ENCODE peak calls at places on chromosomes 12 and 14, in eight cellular contexts. One of them, this sample, is unnamed.
A peak's percentile ranks its signal among the peaks of the same experiment; 100 is the strongest.

GRCh38 chr14:65949711-65950516 is 536.3 kb upstream of the CCDC196 start:
- DNase-seq in adrenal gland: peak; percentile 67
- DNase-seq in tibial nerve: no peak
- DNase-seq in Caco-2: no peak
- DNase-seq in HCT116: peak; percentile 4
- DNase-seq in suprapubic skin: no peak
- DNase-seq in esophagus squamous epithelium: no peak
- DNase-seq in tibial artery: no peak
- DNase-seq in this sample: peak; percentile 64

GRCh38 chr14:100584056-100585031 is 2.9 kb downstream of the BEGAIN start:
- DNase-seq in suprapubic skin: peak; percentile 55
- DNase-seq in esophagus squamous epithelium: no peak
- DNase-seq in HCT116: no peak
- DNase-seq in adrenal gland: no peak
- DNase-seq in tibial nerve: no peak
- DNase-seq in Caco-2: no peak
- DNase-seq in tibial artery: no peak
- DNase-seq in this sample: peak; percentile 32

GRCh38 chr12:99704036-99704435 is 56.5 kb downstream of the GARIN6 start:
- DNase-seq in HCT116: no peak
- DNase-seq in Caco-2: no peak
- DNase-seq in esophagus squamous epithelium: no peak
- DNase-seq in suprapubic skin: no peak
- DNase-seq in tibial artery: no peak
- DNase-seq in adrenal gland: no peak
- DNase-seq in tibial nerve: no peak
- DNase-seq in this sample: no peak

GRCh38 chr14:91279354-91279753 is 34.9 kb upstream of the GPR68 start:
- DNase-seq in HCT116: no peak
- DNase-seq in Caco-2: no peak
- DNase-seq in adrenal gland: no peak
- DNase-seq in tibial nerve: no peak
- DNase-seq in suprapubic skin: no peak
- DNase-seq in esophagus squamous epithelium: no peak
- DNase-seq in tibial artery: no peak
- DNase-seq in this sample: peak; percentile 18

GRCh38 chr12:51951843-51952722 is 584 bp downstream of the ACVR1B start:
- DNase-seq in suprapubic skin: peak; percentile 82
- DNase-seq in esophagus squamous epithelium: no peak
- DNase-seq in Caco-2: peak; percentile 36
- DNase-seq in tibial nerve: peak; percentile 23
- DNase-seq in tibial artery: peak; percentile 60
- DNase-seq in HCT116: no peak
- DNase-seq in adrenal gland: no peak
- DNase-seq in this sample: peak; percentile 66

GRCh38 chr14:76352639-76353281 is 23.2 kb upstream of the ESRRB start:
- DNase-seq in tibial artery: no peak
- DNase-seq in HCT116: no peak
- DNase-seq in suprapubic skin: no peak
- DNase-seq in esophagus squamous epithelium: no peak
- DNase-seq in tibial nerve: peak; percentile 24
- DNase-seq in Caco-2: peak; percentile 82
- DNase-seq in adrenal gland: peak; percentile 30
- DNase-seq in this sample: peak; percentile 63

GRCh38 chr14:70754989-70755388 is 54.3 kb downstream of the MAP3K9 start:
- DNase-seq in Caco-2: peak; percentile 24
- DNase-seq in adrenal gland: no peak
- DNase-seq in tibial nerve: no peak
- DNase-seq in tibial artery: no peak
- DNase-seq in suprapubic skin: no peak
- DNase-seq in HCT116: peak; percentile 74
- DNase-seq in esophagus squamous epithelium: no peak
- DNase-seq in this sample: peak; percentile 74

GRCh38 chr12:91922674-91923073 is 223.0 kb downstream of the BTG1 start:
- DNase-seq in tibial nerve: no peak
- DNase-seq in tibial artery: no peak
- DNase-seq in HCT116: no peak
- DNase-seq in suprapubic skin: no peak
- DNase-seq in Caco-2: peak; percentile 9
- DNase-seq in adrenal gland: no peak
- DNase-seq in esophagus squamous epithelium: no peak
- DNase-seq in this sample: no peak

GRCh38 chr12:89539425-89540117 is 13.7 kb upstream of the POC1B start:
- DNase-seq in adrenal gland: no peak
- DNase-seq in Caco-2: no peak
- DNase-seq in tibial nerve: no peak
- DNase-seq in suprapubic skin: no peak
- DNase-seq in tibial artery: no peak
- DNase-seq in HCT116: no peak
- DNase-seq in esophagus squamous epithelium: no peak
- DNase-seq in this sample: no peak

GRCh38 chr12:20194171-20194570 is 174.2 kb upstream of the PDE3A start:
- DNase-seq in suprapubic skin: no peak
- DNase-seq in Caco-2: peak; percentile 62
- DNase-seq in esophagus squamous epithelium: no peak
- DNase-seq in HCT116: no peak
- DNase-seq in tibial artery: no peak
- DNase-seq in adrenal gland: no peak
- DNase-seq in tibial nerve: no peak
- DNase-seq in this sample: no peak

GRCh38 chr14:82501554-82501953 is 967.9 kb upstream of the SEL1L start:
- DNase-seq in suprapubic skin: no peak
- DNase-seq in tibial artery: no peak
- DNase-seq in adrenal gland: no peak
- DNase-seq in esophagus squamous epithelium: no peak
- DNase-seq in Caco-2: no peak
- DNase-seq in tibial nerve: no peak
- DNase-seq in HCT116: no peak
- DNase-seq in this sample: no peak

GRCh38 chr12:2372735-2373134 is 319.9 kb downstream of the CACNA1C start:
- DNase-seq in tibial nerve: no peak
- DNase-seq in adrenal gland: no peak
- DNase-seq in HCT116: no peak
- DNase-seq in esophagus squamous epithelium: no peak
- DNase-seq in tibial artery: no peak
- DNase-seq in Caco-2: no peak
- DNase-seq in suprapubic skin: peak; percentile 53
- DNase-seq in this sample: no peak

GRCh38 chr12:51326762-51327439 is 2.9 kb upstream of the BIN2 start:
- DNase-seq in suprapubic skin: no peak
- DNase-seq in esophagus squamous epithelium: no peak
- DNase-seq in HCT116: no peak
- DNase-seq in tibial nerve: no peak
- DNase-seq in adrenal gland: peak; percentile 30
- DNase-seq in tibial artery: peak; percentile 37
- DNase-seq in Caco-2: peak; percentile 67
- DNase-seq in this sample: peak; percentile 68

GRCh38 chr14:61591862-61592261 is 103.5 kb upstream of the HIF1A start:
- DNase-seq in suprapubic skin: no peak
- DNase-seq in tibial nerve: no peak
- DNase-seq in adrenal gland: no peak
- DNase-seq in Caco-2: no peak
- DNase-seq in esophagus squamous epithelium: no peak
- DNase-seq in HCT116: no peak
- DNase-seq in tibial artery: no peak
- DNase-seq in this sample: no peak

GRCh38 chr14:51394804-51395203 is 154.8 kb downstream of the TMX1 start:
- DNase-seq in tibial artery: no peak
- DNase-seq in esophagus squamous epithelium: no peak
- DNase-seq in suprapubic skin: no peak
- DNase-seq in adrenal gland: no peak
- DNase-seq in tibial nerve: no peak
- DNase-seq in Caco-2: no peak
- DNase-seq in HCT116: no peak
- DNase-seq in this sample: no peak

GRCh38 chr12:54967461-54967860 is 17.1 kb downstream of the TESPA1 start:
- DNase-seq in esophagus squamous epithelium: no peak
- DNase-seq in suprapubic skin: no peak
- DNase-seq in tibial nerve: no peak
- DNase-seq in tibial artery: no peak
- DNase-seq in adrenal gland: no peak
- DNase-seq in Caco-2: no peak
- DNase-seq in HCT116: no peak
- DNase-seq in this sample: no peak

GRCh38 chr12:116964004-116964739 is 53.4 kb downstream of the FBXW8 start:
- DNase-seq in tibial artery: no peak
- DNase-seq in adrenal gland: no peak
- DNase-seq in suprapubic skin: no peak
- DNase-seq in HCT116: no peak
- DNase-seq in Caco-2: no peak
- DNase-seq in esophagus squamous epithelium: no peak
- DNase-seq in tibial nerve: no peak
- DNase-seq in this sample: no peak

GRCh38 chr12:55721601-55722213 is 1.5 kb downstream of the RDH5 start:
- DNase-seq in adrenal gland: no peak
- DNase-seq in tibial nerve: no peak
- DNase-seq in HCT116: no peak
- DNase-seq in suprapubic skin: no peak
- DNase-seq in Caco-2: no peak
- DNase-seq in tibial artery: no peak
- DNase-seq in esophagus squamous epithelium: no peak
- DNase-seq in this sample: no peak

GRCh38 chr12:57832966-57833365 is 13.6 kb downstream of the CTDSP2 start:
- DNase-seq in suprapubic skin: no peak
- DNase-seq in esophagus squamous epithelium: no peak
- DNase-seq in adrenal gland: no peak
- DNase-seq in HCT116: no peak
- DNase-seq in Caco-2: no peak
- DNase-seq in tibial artery: no peak
- DNase-seq in tibial nerve: no peak
- DNase-seq in this sample: no peak

GRCh38 chr12:105946541-105946940 is 192.2 kb downstream of the NUAK1 start:
- DNase-seq in adrenal gland: peak; percentile 56
- DNase-seq in tibial nerve: no peak
- DNase-seq in suprapubic skin: no peak
- DNase-seq in esophagus squamous epithelium: no peak
- DNase-seq in tibial artery: no peak
- DNase-seq in HCT116: no peak
- DNase-seq in Caco-2: no peak
- DNase-seq in this sample: no peak

GRCh38 chr12:48445538-48445937 is 26.8 kb upstream of the ANP32D start:
- DNase-seq in esophagus squamous epithelium: no peak
- DNase-seq in suprapubic skin: no peak
- DNase-seq in Caco-2: no peak
- DNase-seq in HCT116: no peak
- DNase-seq in tibial nerve: no peak
- DNase-seq in tibial artery: no peak
- DNase-seq in adrenal gland: no peak
- DNase-seq in this sample: no peak

GRCh38 chr12:109919466-109919865 is 19.4 kb downstream of the TCHP start:
- DNase-seq in adrenal gland: no peak
- DNase-seq in HCT116: no peak
- DNase-seq in suprapubic skin: no peak
- DNase-seq in Caco-2: no peak
- DNase-seq in tibial nerve: no peak
- DNase-seq in esophagus squamous epithelium: no peak
- DNase-seq in tibial artery: no peak
- DNase-seq in this sample: no peak
- TF ChIP-seq CTCF in adrenal gland: no peak
- TF ChIP-seq CTCF in HCT116: no peak
- TF ChIP-seq CTCF in suprapubic skin: no peak
- TF ChIP-seq CTCF in Caco-2: no peak
- TF ChIP-seq CTCF in tibial nerve: no peak
- TF ChIP-seq CTCF in esophagus squamous epithelium: no peak
- TF ChIP-seq CTCF in tibial artery: no peak
- TF ChIP-seq CTCF in this sample: no peak

GRCh38 chr12:25501565-25501964 is 51.5 kb downstream of the LMNTD1 start:
- DNase-seq in HCT116: no peak
- DNase-seq in adrenal gland: no peak
- DNase-seq in esophagus squamous epithelium: no peak
- DNase-seq in tibial artery: no peak
- DNase-seq in tibial nerve: no peak
- DNase-seq in suprapubic skin: no peak
- DNase-seq in Caco-2: no peak
- DNase-seq in this sample: no peak
- H3K9me3 ChIP-seq in HCT116: no peaks in the 10 kb centered on the region
- H3K9me3 ChIP-seq in adrenal gland: no peaks in the 10 kb centered on the region
- H3K9me3 ChIP-seq in esophagus squamous epithelium: no peaks in the 10 kb centered on the region
- H3K9me3 ChIP-seq in tibial artery: no peaks in the 10 kb centered on the region
- H3K9me3 ChIP-seq in tibial nerve: no peaks in the 10 kb centered on the region
- H3K9me3 ChIP-seq in suprapubic skin: peaks cover 5% of the 10 kb centered on the region
- H3K9me3 ChIP-seq in Caco-2: peaks cover 16% of the 10 kb centered on the region
- H3K9me3 ChIP-seq in this sample: no peaks in the 10 kb centered on the region

DNA sequence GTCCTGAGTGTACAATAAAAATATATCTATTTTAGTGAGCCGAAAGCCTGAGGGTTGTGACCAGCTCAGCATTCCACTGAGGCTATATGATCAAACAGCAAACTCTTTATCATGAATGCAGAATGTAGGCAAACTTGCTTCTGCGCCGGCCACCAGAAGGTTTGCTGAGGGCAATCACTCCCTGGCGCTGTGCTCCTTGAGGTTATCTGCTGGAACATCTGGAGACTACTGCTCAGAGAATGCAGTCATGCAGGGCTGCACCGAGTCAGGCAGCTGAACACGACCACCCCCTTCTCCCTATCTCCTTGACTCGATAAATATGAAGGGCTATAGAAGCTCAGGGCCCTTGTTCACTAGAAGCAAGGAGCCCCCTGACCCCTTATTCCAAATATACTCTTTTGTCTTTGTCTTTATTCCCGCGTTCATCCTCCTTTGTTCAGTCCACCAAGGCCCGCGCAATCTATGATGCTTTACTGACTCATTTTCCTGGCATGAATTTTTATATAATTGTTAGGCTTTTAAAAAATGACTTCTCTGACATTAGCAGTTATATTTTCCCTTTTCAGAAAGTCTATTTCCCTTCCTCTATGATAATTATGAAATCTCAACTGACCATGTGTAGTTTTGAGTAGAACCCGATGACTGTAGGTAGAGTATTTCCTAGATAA is 1089.3 kb downstream of the SLC16A7 start:
- DNase-seq in Caco-2: peak; percentile 7
- DNase-seq in suprapubic skin: no peak
- DNase-seq in tibial artery: no peak
- DNase-seq in tibial nerve: no peak
- DNase-seq in HCT116: no peak
- DNase-seq in esophagus squamous epithelium: no peak
- DNase-seq in adrenal gland: no peak
- DNase-seq in this sample: no peak
- TF ChIP-seq CTCF in Caco-2: no peak
- TF ChIP-seq CTCF in suprapubic skin: no peak
- TF ChIP-seq CTCF in tibial artery: no peak
- TF ChIP-seq CTCF in tibial nerve: no peak
- TF ChIP-seq CTCF in HCT116: no peak
- TF ChIP-seq CTCF in esophagus squamous epithelium: no peak
- TF ChIP-seq CTCF in adrenal gland: no peak
- TF ChIP-seq CTCF in this sample: no peak

DNA sequence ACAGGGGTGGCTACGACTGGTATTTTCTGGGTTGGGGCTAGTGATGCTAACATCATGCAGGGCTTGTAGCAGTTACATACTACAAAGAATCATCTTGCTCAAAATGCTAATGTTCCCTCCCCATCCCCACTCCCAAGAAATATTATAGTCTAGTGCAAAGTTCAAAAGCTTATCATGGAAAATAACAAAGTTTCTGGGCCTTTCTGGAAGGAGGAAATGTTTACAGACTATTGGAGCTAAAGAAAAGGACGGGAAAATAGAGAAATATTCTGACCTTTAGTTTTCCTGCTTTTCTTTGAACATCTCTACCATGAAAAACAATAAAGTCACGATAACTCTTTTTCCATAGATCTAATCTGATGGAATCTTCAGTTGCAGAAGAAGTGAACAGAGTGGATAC is 23.2 kb downstream of the GSG1 start:
- DNase-seq in tibial artery: no peak
- DNase-seq in esophagus squamous epithelium: no peak
- DNase-seq in HCT116: no peak
- DNase-seq in adrenal gland: no peak
- DNase-seq in tibial nerve: no peak
- DNase-seq in suprapubic skin: no peak
- DNase-seq in Caco-2: no peak
- DNase-seq in this sample: no peak
- H3K9me3 ChIP-seq in tibial artery: no peaks in the 10 kb centered on the region
- H3K9me3 ChIP-seq in esophagus squamous epithelium: no peaks in the 10 kb centered on the region
- H3K9me3 ChIP-seq in HCT116: no peaks in the 10 kb centered on the region
- H3K9me3 ChIP-seq in adrenal gland: no peaks in the 10 kb centered on the region
- H3K9me3 ChIP-seq in tibial nerve: no peaks in the 10 kb centered on the region
- H3K9me3 ChIP-seq in suprapubic skin: no peaks in the 10 kb centered on the region
- H3K9me3 ChIP-seq in Caco-2: no peaks in the 10 kb centered on the region
- H3K9me3 ChIP-seq in this sample: no peaks in the 10 kb centered on the region

This sample was measured in lower lobe of right lung.